ENCODE peak calls at places on chromosomes 13 and 19, in ten cellular contexts. R is heart left ventricle, J is progenitor cell of endocrine pancreas, B is GM20000, A is tibial nerve, D is thoracic aorta, T is left lung, H is nephron progenitor cell, U is psoas muscle, G is neural crest cell. E is an unnamed sample.

GRCh38 chr19:5960005-5961001 is 17.6 kb downstream of the RANBP3 start:
- DNase-seq in R (peak), J (no peak), B (no peak), A (no peak), D (no peak), T (no peak), H (no peak), U (no peak), G (no peak), E (no peak)

GRCh38 chr19:52070496-52070895 is 21.9 kb upstream of the ZNF432 start:
- DNase-seq in R (no peak), J (no peak), B (no peak), A (no peak), D (no peak), T (no peak), H (no peak), U (no peak), G (no peak), E (no peak)

GRCh38 chr19:40921005-40921897 is 39.2 kb upstream of the CYP2A7 start:
- DNase-seq in R (no peak), J (no peak), B (no peak), A (no peak), D (no peak), T (peak), H (no peak), U (no peak), G (no peak), E (no peak)

GRCh38 chr19:49954933-49955332 is 6.0 kb downstream of the SIGLEC11 start:
- DNase-seq in R (no peak), J (no peak), B (no peak), A (no peak), D (no peak), T (no peak), H (no peak), U (no peak), G (no peak), E (no peak)

GRCh38 chr19:41541990-41542584 is 33.9 kb upstream of the CEACAM21 start:
- DNase-seq in R (peak), J (no peak), B (no peak), A (peak), D (no peak), T (peak), H (peak), U (no peak), G (peak), E (peak)

GRCh38 chr13:112464720-112465119 is 88.6 kb downstream of the SPACA7 start:
- DNase-seq in R (no peak), J (no peak), B (no peak), A (no peak), D (no peak), T (no peak), H (no peak), U (no peak), G (no peak), E (no peak)

GRCh38 chr19:46731007-46731501 is 14.1 kb upstream of the PRKD2 start:
- DNase-seq in R (no peak), J (no peak), B (no peak), A (no peak), D (no peak), T (peak), H (no peak), U (peak), G (no peak), E (no peak)

GRCh38 chr13:50080856-50081105 is 65.5 kb downstream of the KCNRG start:
- DNase-seq in R (no peak), J (no peak), B (no peak), A (no peak), D (no peak), T (no peak), H (no peak), U (no peak), G (no peak), E (no peak)

GRCh38 chr13:99123101-99124045 is 77.3 kb upstream of the UBAC2 start:
- DNase-seq in R (no peak), J (no peak), B (no peak), A (no peak), D (no peak), T (no peak), H (no peak), U (no peak), G (no peak), E (no peak)

GRCh38 chr13:72025836-72026235 is 158.8 kb upstream of the DACH1 start:
- DNase-seq in R (no peak), J (no peak), B (no peak), A (no peak), D (no peak), T (no peak), H (no peak), U (no peak), G (no peak), E (no peak)

GRCh38 chr13:24627864-24628418 is 52.3 kb upstream of the ATP12A start:
- DNase-seq in R (no peak), J (no peak), B (no peak), A (no peak), D (no peak), T (no peak), H (no peak), U (no peak), G (no peak), E (no peak)

GRCh38 chr19:38719761-38720558 is 24.3 kb downstream of the CAPN12 start:
- DNase-seq in R (no peak), J (no peak), B (no peak), A (no peak), D (no peak), T (no peak), H (no peak), U (no peak), G (no peak), E (no peak)

GRCh38 chr13:57630661-57631606 is 610 bp upstream of the PCDH17 start:
- DNase-seq in R (peak), J (no peak), B (peak), A (no peak), D (no peak), T (no peak), H (peak), U (no peak), G (peak), E (no peak)

GRCh38 chr19:36421749-36422481 is 3.5 kb upstream of the ZFP82 start:
- DNase-seq in R (peak), J (no peak), B (no peak), A (no peak), D (no peak), T (no peak), H (no peak), U (no peak), G (no peak), E (no peak)

GRCh38 chr13:77720988-77721387 is 23.5 kb downstream of the SLAIN1 start:
- DNase-seq in R (no peak), J (no peak), B (no peak), A (no peak), D (no peak), T (no peak), H (no peak), U (no peak), G (no peak), E (no peak)

GRCh38 chr19:577439-578392 is 5.3 kb downstream of the BSG start:
- DNase-seq in R (no peak), J (no peak), B (no peak), A (no peak), D (no peak), T (no peak), H (no peak), U (no peak), G (no peak), E (no peak)

GRCh38 chr19:40467007-40467565 is 285 bp downstream of the SPTBN4 start:
- DNase-seq in R (no peak), J (no peak), B (peak), A (no peak), D (no peak), T (no peak), H (peak), U (peak), G (no peak), E (no peak)

GRCh38 chr19:31449379-31449778 is 100.1 kb upstream of the TSHZ3 start:
- DNase-seq in R (no peak), J (no peak), B (no peak), A (no peak), D (no peak), T (no peak), H (no peak), U (no peak), G (no peak), E (no peak)

GRCh38 chr13:41411536-41411935 is 45.8 kb upstream of the RGCC start:
- DNase-seq in R (no peak), J (no peak), B (peak), A (no peak), D (no peak), T (no peak), H (peak), U (no peak), G (no peak), E (no peak)

GRCh38 chr19:8110931-8111330 is 38.5 kb downstream of the FBN3 start:
- DNase-seq in R (no peak), J (no peak), B (no peak), A (no peak), D (no peak), T (no peak), H (no peak), U (no peak), G (no peak), E (no peak)

GRCh38 chr19:49129238-49129583 is 9.9 kb downstream of the PPFIA3 start:
- DNase-seq in R (no peak), J (no peak), B (no peak), A (no peak), D (no peak), T (no peak), H (peak), U (no peak), G (no peak), E (no peak)

GRCh38 chr13:37442996-37443395 is 155.6 kb downstream of the POSTN start:
- DNase-seq in R (no peak), J (no peak), B (no peak), A (no peak), D (no peak), T (no peak), H (no peak), U (no peak), G (no peak), E (no peak)

GRCh38 chr19:50875795-50876422 is 2.7 kb downstream of the KLK2 start:
- DNase-seq in R (no peak), J (no peak), B (peak), A (no peak), D (no peak), T (no peak), H (no peak), U (no peak), G (no peak), E (no peak)

GRCh38 chr19:57305056-57305455 is 15.2 kb upstream of the ZNF543 start:
- DNase-seq in R (no peak), J (no peak), B (no peak), A (no peak), D (no peak), T (no peak), H (no peak), U (no peak), G (no peak), E (no peak)

GRCh38 chr19:57308514-57308913 is 11.8 kb upstream of the ZNF543 start:
- DNase-seq in R (no peak), J (no peak), B (no peak), A (no peak), D (no peak), T (no peak), H (no peak), U (no peak), G (no peak), E (no peak)

GRCh38 chr19:57302020-57302465 is 18.2 kb upstream of the ZNF543 start:
- DNase-seq in R (no peak), J (no peak), B (no peak), A (no peak), D (no peak), T (no peak), H (no peak), U (peak), G (no peak), E (no peak)

DNA sequence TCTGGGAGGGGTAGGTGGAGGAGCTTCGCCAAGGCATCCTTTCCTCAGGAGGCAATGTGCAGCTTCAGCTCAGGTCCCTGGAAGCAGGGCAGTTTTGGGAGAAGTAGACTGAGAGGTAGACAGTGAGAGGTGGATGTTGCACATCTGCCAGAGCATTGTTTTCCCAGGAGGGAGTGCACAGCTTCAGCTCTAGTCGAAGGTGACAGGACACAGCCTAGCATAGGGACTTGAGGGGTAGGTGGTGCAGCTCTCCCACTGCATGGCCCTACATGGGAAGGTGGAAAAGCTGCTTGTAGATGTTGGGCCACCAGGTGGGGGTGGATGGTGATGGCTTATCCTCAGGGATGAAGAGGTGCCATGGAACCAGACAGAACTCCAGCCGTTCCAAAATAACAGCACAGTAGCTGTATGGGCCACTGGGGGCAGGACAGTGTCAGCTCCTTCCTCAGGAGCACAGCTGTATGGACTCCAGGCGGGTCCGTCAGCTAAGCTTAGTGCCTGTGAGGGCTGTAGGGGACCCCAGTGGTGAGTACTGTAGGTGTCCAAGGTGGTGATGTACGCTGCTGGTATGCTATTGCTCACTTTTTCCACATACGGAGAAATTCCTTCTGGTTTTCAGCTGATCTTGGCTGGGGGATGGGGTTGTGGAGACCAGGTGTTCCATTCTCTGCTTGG is 17.4 kb upstream of the ZNF543 start:
- DNase-seq in R (no peak), J (no peak), B (no peak), A (no peak), D (no peak), T (no peak), H (no peak), U (no peak), G (no peak), E (no peak)
- TF ChIP-seq CTCF in R (no peak), J (no peak), B (no peak), A (no peak), D (no peak), T (no peak), H (no peak), U (no peak), G (no peak), E (no peak)

GRCh38 chr19:13090511-13091231 is 12.0 kb downstream of the LYL1 start:
- DNase-seq in R (no peak), J (no peak), B (no peak), A (no peak), D (no peak), T (no peak), H (no peak), U (no peak), G (no peak), E (no peak)

GRCh38 chr19:13087795-13088537 is 14.7 kb downstream of the LYL1 start:
- DNase-seq in R (no peak), J (no peak), B (no peak), A (no peak), D (no peak), T (no peak), H (no peak), U (no peak), G (no peak), E (no peak)

GRCh38 chr19:13089857-13090507 is 12.7 kb downstream of the LYL1 start:
- DNase-seq in R (no peak), J (no peak), B (no peak), A (no peak), D (no peak), T (no peak), H (no peak), U (no peak), G (no peak), E (no peak)

GRCh38 chr19:13087295-13087694 is 15.4 kb downstream of the LYL1 start:
- DNase-seq in R (no peak), J (no peak), B (no peak), A (no peak), D (no peak), T (no peak), H (no peak), U (no peak), G (no peak), E (no peak)

GRCh38 chr19:13089139-13089856 is 13.4 kb downstream of the LYL1 start:
- DNase-seq in R (no peak), J (no peak), B (no peak), A (no peak), D (no peak), T (no peak), H (no peak), U (no peak), G (no peak), E (no peak)
- TF ChIP-seq CTCF in R (no peak), J (peak), B (peak), A (no peak), D (peak), T (no peak), H (peak), U (no peak), G (peak), E (no peak)

GRCh38 chr13:94674609-94675348 is 37.6 kb downstream of the SOX21 start:
- DNase-seq in R (peak), J (peak), B (peak), A (no peak), D (no peak), T (no peak), H (peak), U (no peak), G (peak), E (peak)
- TF ChIP-seq CTCF in R (peak), J (peak), B (peak), A (peak), D (no peak), T (peak), H (peak), U (peak), G (peak), E (no peak)

GRCh38 chr19:19403373-19403901 is 2.0 kb upstream of the GATAD2A start:
- DNase-seq in R (no peak), J (no peak), B (no peak), A (no peak), D (no peak), T (no peak), H (no peak), U (peak), G (no peak), E (no peak)

GRCh38 chr19:19402656-19403372 is 2.7 kb upstream of the GATAD2A start:
- DNase-seq in R (no peak), J (no peak), B (no peak), A (no peak), D (no peak), T (no peak), H (no peak), U (no peak), G (no peak), E (no peak)

GRCh38 chr19:19405919-19406877 is 723 bp downstream of the GATAD2A start:
- DNase-seq in R (peak), J (peak), B (peak), A (no peak), D (no peak), T (peak), H (peak), U (peak), G (peak), E (no peak)

GRCh38 chr19:19406878-19407639 is 1.6 kb downstream of the GATAD2A start:
- DNase-seq in R (no peak), J (no peak), B (no peak), A (no peak), D (no peak), T (peak), H (no peak), U (peak), G (no peak), E (no peak)

GRCh38 chr19:19404879-19405860 is at the start of gene GATAD2A:
- DNase-seq in R (peak), J (peak), B (peak), A (peak), D (peak), T (peak), H (peak), U (peak), G (peak), E (peak)
- TF ChIP-seq CTCF in R (peak), J (peak), B (peak), A (peak), D (peak), T (no peak), H (no peak), U (peak), G (no peak), E (no peak)

DNA sequence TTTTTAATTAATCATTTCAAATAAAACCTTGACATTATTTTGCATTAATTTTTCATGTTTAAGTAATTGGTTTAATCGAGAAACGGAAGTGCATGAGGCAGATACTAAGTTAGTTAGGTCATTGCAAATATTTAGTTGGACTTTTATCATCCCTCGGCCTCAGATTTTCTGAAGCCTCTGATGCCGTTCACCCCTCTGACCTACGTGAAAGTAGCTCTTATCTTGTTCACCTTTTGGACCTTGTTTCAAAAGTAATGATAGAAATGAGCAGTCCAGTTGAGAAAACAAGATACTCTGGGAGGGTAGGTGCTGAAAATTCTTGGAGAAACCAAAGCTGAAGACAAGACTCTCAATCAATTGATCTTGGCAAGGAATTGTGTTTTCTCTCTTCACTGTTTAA is 23.0 kb downstream of the LAIR2 start:
- DNase-seq in R (no peak), J (no peak), B (no peak), A (no peak), D (no peak), T (no peak), H (no peak), U (no peak), G (no peak), E (no peak)
- TF ChIP-seq CTCF in R (no peak), J (no peak), B (no peak), A (no peak), D (no peak), T (no peak), H (no peak), U (no peak), G (no peak), E (no peak)

GRCh38 chr13:100883453-100883852 is 208.9 kb upstream of the TMTC4 start:
- DNase-seq in R (no peak), J (no peak), B (no peak), A (no peak), D (no peak), T (no peak), H (no peak), U (no peak), G (no peak), E (no peak)
- TF ChIP-seq CTCF in R (no peak), J (no peak), B (no peak), A (no peak), D (no peak), T (no peak), H (no peak), U (no peak), G (no peak), E (no peak)

DNA sequence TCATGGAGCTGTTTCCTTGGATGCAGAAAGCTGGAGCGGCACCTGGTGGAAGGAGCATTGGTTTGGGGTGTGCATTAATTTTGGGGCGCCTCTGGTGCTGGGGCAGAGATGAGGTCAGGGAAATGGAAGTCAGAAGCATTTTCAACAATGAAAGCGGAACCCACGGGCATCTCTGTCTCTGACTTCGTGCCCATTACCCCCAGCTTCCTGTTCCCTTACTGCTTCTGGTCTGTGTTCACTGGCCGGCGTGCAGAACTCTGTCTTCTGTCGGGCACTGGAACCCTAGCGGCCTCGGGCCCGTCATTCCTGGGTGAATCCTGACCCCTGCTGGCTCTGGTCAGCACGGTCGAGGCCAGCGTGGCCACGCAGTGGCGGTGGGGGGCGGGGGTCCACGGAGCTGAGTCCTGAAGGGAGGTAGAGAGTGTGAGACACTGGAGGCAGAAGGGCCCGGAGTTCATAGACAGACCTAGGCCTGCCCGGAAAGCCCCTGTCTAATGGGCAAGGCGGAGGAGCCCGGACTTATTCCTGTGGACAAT is 7.9 kb upstream of the LINGO3 start:
- DNase-seq in R (peak), J (peak), B (peak), A (peak), D (no peak), T (peak), H (peak), U (peak), G (peak), E (no peak)
- TF ChIP-seq CTCF in R (peak), J (peak), B (peak), A (peak), D (peak), T (peak), H (peak), U (peak), G (peak), E (no peak)

DNA sequence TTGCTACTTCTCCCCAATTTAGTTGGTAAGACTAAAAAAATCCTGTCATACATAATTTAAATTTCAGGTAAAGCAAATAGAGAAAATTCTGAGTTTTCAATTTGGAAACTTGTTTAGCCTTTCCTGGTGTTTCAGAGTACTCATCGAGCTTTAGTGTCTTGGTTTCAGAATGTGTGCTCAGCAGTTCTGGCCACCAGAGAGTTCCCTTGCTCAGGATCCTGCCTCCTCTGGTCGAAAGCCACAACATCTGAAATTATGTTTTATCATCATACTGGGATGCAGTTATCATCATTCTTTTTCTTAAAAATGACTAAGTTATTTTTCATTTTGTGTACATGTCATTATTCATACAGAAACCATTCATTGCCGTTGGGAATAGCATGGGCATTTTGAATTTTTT is 263.2 kb upstream of the SPRY2 start:
- DNase-seq in R (peak), J (no peak), B (no peak), A (no peak), D (no peak), T (no peak), H (no peak), U (no peak), G (no peak), E (no peak)
- TF ChIP-seq CTCF in R (peak), J (no peak), B (no peak), A (no peak), D (no peak), T (peak), H (no peak), U (no peak), G (no peak), E (no peak)